ENCODE peak calls at places on chromosomes 13 and 19, in five cellular contexts. Q is LoVo, I is ureter, Y is suprapubic skin, W is gastrocnemius medialis. F is an unnamed sample.

GRCh38 chr13:66462187-66462586 is 767.9 kb downstream of the PCDH9 start:
- DNase-seq in W (no peak), Q (no peak), I (no peak), Y (no peak), F (no peak)

GRCh38 chr19:15111758-15112157 is 4.6 kb downstream of the SYDE1 start:
- DNase-seq in Q (no peak), W (no peak), I (no peak), Y (no peak), F (no peak)

GRCh38 chr13:60396783-60397692 is at the start of gene TDRD3:
- DNase-seq in W (peak), Y (peak), I (peak), Q (peak), F (peak)

GRCh38 chr19:35542209-35542608 is 3.2 kb upstream of the TMEM147 start:
- DNase-seq in W (no peak), I (no peak), Q (no peak), Y (no peak), F (no peak)

GRCh38 chr13:73521291-73521626 is 462.5 kb downstream of the KLF5 start:
- DNase-seq in W (no peak), Y (no peak), I (no peak), Q (peak), F (no peak)

GRCh38 chr19:34578751-34579150 is 97.2 kb downstream of the WTIP start:
- DNase-seq in Q (no peak), W (no peak), Y (no peak), I (no peak), F (no peak)

GRCh38 chr19:40279120-40279551 is 6.0 kb downstream of the AKT2 start:
- DNase-seq in I (peak), Q (no peak), Y (no peak), W (no peak), F (peak)

GRCh38 chr13:80577951-80578670 is 237.2 kb upstream of the SPRY2 start:
- DNase-seq in Q (no peak), W (no peak), I (no peak), Y (no peak), F (no peak)

GRCh38 chr19:52600639-52601024 is 30.5 kb downstream of the ZNF701 start:
- DNase-seq in W (no peak), I (no peak), Y (peak), Q (no peak), F (no peak)

GRCh38 chr13:97298816-97299215 is 76.7 kb downstream of the MBNL2 start:
- DNase-seq in Y (no peak), Q (no peak), I (no peak), W (no peak), F (no peak)

GRCh38 chr19:45954132-45954531 is 19.5 kb downstream of the NOVA2 start:
- DNase-seq in I (no peak), Q (no peak), Y (no peak), W (no peak), F (no peak)

GRCh38 chr19:28577666-28578065 is 635.3 kb downstream of the UQCRFS1 start:
- DNase-seq in Y (no peak), Q (no peak), W (no peak), I (no peak), F (no peak)

GRCh38 chr19:17302391-17303166 is 646 bp downstream of the ABHD8 start:
- DNase-seq in W (no peak), I (no peak), Y (no peak), Q (no peak), F (no peak)

GRCh38 chr19:34838248-34838647 is 65.2 kb upstream of the ZNF599 start:
- DNase-seq in W (no peak), Q (no peak), Y (no peak), I (no peak), F (no peak)

GRCh38 chr19:47832723-47833122 is 11.0 kb downstream of the CRX start:
- DNase-seq in Q (no peak), I (no peak), W (no peak), Y (no peak), F (no peak)

GRCh38 chr19:2270572-2271515 is 11.1 kb downstream of the PEAK3 start:
- DNase-seq in I (peak), Y (peak), Q (peak), W (peak), F (peak)

GRCh38 chr19:41298327-41298964 is 11.5 kb upstream of the CCDC97 start:
- DNase-seq in Q (no peak), I (no peak), W (peak), Y (no peak), F (peak)

GRCh38 chr13:47418206-47418920 is 521.5 kb upstream of the HTR2A start:
- DNase-seq in W (no peak), Y (no peak), I (no peak), Q (no peak), F (no peak)

GRCh38 chr13:75410207-75410606 is 71.8 kb downstream of the TBC1D4 start:
- DNase-seq in Y (no peak), I (no peak), W (peak), Q (no peak), F (no peak)

GRCh38 chr19:10433131-10433536 is 12.8 kb downstream of the PDE4A start:
- DNase-seq in I (no peak), Q (no peak), Y (no peak), W (peak), F (no peak)

GRCh38 chr13:36920612-36921185 is 661 bp upstream of the SMAD9 start:
- DNase-seq in W (no peak), I (no peak), Q (no peak), Y (no peak), F (no peak)

GRCh38 chr13:93220073-93220472 is 6.5 kb upstream of the GPC6 start:
- DNase-seq in W (no peak), Y (no peak), I (no peak), Q (no peak), F (no peak)

GRCh38 chr13:20414475-20415287 is 111.0 kb downstream of the CRYL1 start:
- DNase-seq in Y (peak), Q (peak), W (no peak), I (no peak), F (no peak)

GRCh38 chr19:47172666-47173455 is 42.2 kb downstream of the SAE1 start:
- DNase-seq in Q (no peak), Y (no peak), I (no peak), W (no peak), F (no peak)